ENCODE peak calls at places on chromosomes 13 and 19, in ten cellular contexts. X is stimulated activated CD8-positive, alpha-beta memory T cell treated with anti-CD3 and anti-CD28 coated beads, Interleukin-7, amount 100 ng/mL, for 1 hour; J is astrocyte; D is activated naive CD4-positive, alpha-beta T cell treated with anti-CD3 and anti-CD28 coated beads, Interleukin-2, amount 50 U/mL, for 16 hours; M is Kasumi-1; H is skeletal muscle cell; U is SW480; C is T-helper 2 cell; Y is Right ventricle myocardium superior; P is H9. W is an unnamed sample.

GRCh38 chr13:41960195-41960699 is 662 bp downstream of the VWA8 start:
- DNase-seq in D (no peak), C (no peak), P (no peak), M (peak), H (no peak), X (no peak), U (peak), Y (peak), J (peak), W (peak)

GRCh38 chr13:113836917-113837553 is 26.8 kb downstream of the GAS6 start:
- DNase-seq in J (peak), X (no peak), H (peak), C (no peak), D (no peak), M (no peak), P (no peak), U (peak), Y (peak), W (peak)

GRCh38 chr19:14375582-14376291 is 5.5 kb upstream of the ADGRE5 start:
- DNase-seq in M (peak), D (no peak), U (no peak), J (no peak), P (no peak), X (no peak), H (no peak), C (no peak), Y (peak), W (no peak)

GRCh38 chr13:99313473-99313872 is 6.3 kb upstream of the GPR183 start:
- DNase-seq in H (no peak), C (no peak), Y (no peak), J (no peak), M (no peak), X (no peak), P (no peak), D (no peak), U (peak), W (no peak)

GRCh38 chr19:30999726-31000125 is 349.5 kb downstream of the TSHZ3 start:
- DNase-seq in D (no peak), X (no peak), Y (no peak), C (no peak), M (no peak), U (no peak), H (no peak), J (peak), P (no peak), W (no peak)

GRCh38 chr19:15476334-15476733 is 3.0 kb downstream of the PGLYRP2 start:
- DNase-seq in U (no peak), Y (no peak), D (no peak), P (no peak), M (no peak), X (no peak), H (no peak), C (no peak), J (no peak), W (no peak)

GRCh38 chr19:50505856-50506611 is 5.0 kb downstream of the JOSD2 start:
- DNase-seq in C (no peak), P (no peak), D (no peak), X (no peak), U (no peak), M (no peak), J (no peak), H (no peak), Y (no peak), W (no peak)

GRCh38 chr13:95569966-95570365 is 17.4 kb downstream of the CLDN10 start:
- DNase-seq in P (no peak), U (no peak), X (no peak), H (no peak), D (no peak), J (no peak), Y (no peak), M (no peak), C (no peak), W (no peak)

GRCh38 chr19:18364826-18365528 is 21.0 kb upstream of the GDF15 start:
- DNase-seq in X (no peak), U (peak), H (peak), J (peak), C (no peak), Y (peak), P (no peak), M (no peak), D (no peak), W (peak)

GRCh38 chr13:35720690-35721554 is 244.4 kb upstream of the MAB21L1 start:
- DNase-seq in J (no peak), D (no peak), Y (peak), M (peak), U (peak), X (no peak), P (peak), H (no peak), C (no peak), W (peak)

GRCh38 chr13:24746618-24747247 is 17.2 kb upstream of the RNF17 start:
- DNase-seq in J (no peak), C (no peak), D (no peak), H (no peak), X (no peak), Y (no peak), M (no peak), P (peak), U (peak), W (peak)

GRCh38 chr13:28637714-28638355 is 21.1 kb upstream of the POMP start:
- DNase-seq in U (peak), H (no peak), M (no peak), X (no peak), Y (no peak), P (no peak), J (no peak), D (no peak), C (no peak), W (no peak)

GRCh38 chr13:48630291-48630690 is 23.4 kb upstream of the CYSLTR2 start:
- DNase-seq in J (no peak), M (no peak), H (no peak), D (no peak), P (no peak), X (no peak), C (no peak), U (no peak), Y (no peak), W (no peak)

GRCh38 chr19:6067975-6068374 is 42.3 kb downstream of the RFX2 start:
- DNase-seq in P (no peak), X (no peak), H (no peak), J (no peak), Y (no peak), D (no peak), U (no peak), C (no peak), M (no peak), W (no peak)

GRCh38 chr13:38223093-38223492 is 126.6 kb upstream of the UFM1 start:
- DNase-seq in X (no peak), Y (no peak), D (no peak), M (peak), C (no peak), H (peak), P (no peak), J (peak), U (peak), W (peak)

GRCh38 chr19:46347985-46348384 is 1.1 kb downstream of the PPP5C start:
- DNase-seq in P (no peak), M (no peak), Y (no peak), H (no peak), X (no peak), J (no peak), D (no peak), U (no peak), C (no peak), W (no peak)

GRCh38 chr19:18278521-18279265 is 2.7 kb downstream of the JUND start:
- DNase-seq in M (no peak), X (no peak), H (no peak), U (no peak), P (no peak), J (no peak), C (peak), D (peak), Y (no peak), W (peak)

GRCh38 chr19:58571575-58571947 is 1.6 kb downstream of the MZF1 start:
- DNase-seq in Y (no peak), J (no peak), D (no peak), P (no peak), U (no peak), H (no peak), X (no peak), C (no peak), M (no peak), W (no peak)

GRCh38 chr13:45763419-45763818 is 61.3 kb downstream of the CBY2 start:
- DNase-seq in Y (no peak), M (no peak), U (no peak), X (no peak), J (no peak), P (no peak), D (no peak), H (no peak), C (no peak), W (no peak)

GRCh38 chr19:17909017-17909732 is 23.6 kb upstream of the CCDC124 start:
- DNase-seq in D (no peak), H (no peak), M (no peak), J (no peak), C (no peak), Y (no peak), P (peak), U (no peak), X (no peak), W (no peak)

GRCh38 chr13:75687145-75687763 is 51.1 kb downstream of the LMO7 start:
- DNase-seq in D (no peak), Y (no peak), X (no peak), J (no peak), P (no peak), U (peak), M (peak), H (no peak), C (no peak), W (peak)

GRCh38 chr13:113598481-113598880 is 13.9 kb downstream of the TFDP1 start:
- DNase-seq in J (no peak), Y (no peak), P (peak), H (no peak), M (no peak), X (no peak), D (no peak), C (no peak), U (no peak), W (no peak)

GRCh38 chr19:17405250-17406038 is at the start of gene BST2:
- DNase-seq in M (peak), X (no peak), C (peak), Y (peak), H (no peak), D (peak), U (peak), P (peak), J (peak), W (peak)

GRCh38 chr13:96781141-96781540 is 213.1 kb downstream of the OXGR1 start:
- DNase-seq in X (no peak), U (no peak), M (no peak), D (no peak), J (no peak), C (no peak), H (no peak), P (no peak), Y (peak), W (no peak)

GRCh38 chr19:4454952-4455738 is 2.4 kb downstream of the UBXN6 start:
- DNase-seq in J (no peak), H (peak), X (no peak), M (no peak), C (no peak), D (no peak), U (no peak), Y (no peak), P (no peak), W (peak)

GRCh38 chr19:33168528-33168927 is 25.6 kb upstream of the LRP3 start:
- DNase-seq in M (no peak), D (no peak), X (no peak), U (no peak), C (no peak), P (no peak), Y (no peak), H (no peak), J (no peak), W (no peak)

GRCh38 chr13:20188649-20189553 is 3.8 kb downstream of the GJB2 start:
- DNase-seq in H (no peak), U (no peak), J (no peak), P (peak), C (no peak), D (no peak), Y (peak), M (peak), X (no peak), W (no peak)

W was measured in iris pigment epithelial cell.